ENCODE peak calls at places on chromosomes 12 and 14, in eight cellular contexts. Z is upper lobe of right lung; P is NCI-H1092 treated with DMSO at 0.1 percent for 48 hours; W is cardiac fibroblast; X is activated CD4-positive, CD25-positive, alpha-beta regulatory T cell; T is GM12878; J is omental fat pad; R is head of caudate nucleus. M is an unnamed sample.

GRCh38 chr12:27937768-27938167 is 34.8 kb downstream of the PTHLH start:
- DNase-seq in J (no peak), R (no peak), W (peak), Z (no peak), T (no peak), X (no peak), P (no peak), M (no peak)

GRCh38 chr12:51205350-51205749 is 12.5 kb downstream of the POU6F1 start:
- DNase-seq in R (no peak), T (no peak), J (no peak), W (no peak), X (no peak), Z (no peak), P (no peak), M (no peak)

GRCh38 chr12:67269632-67270578 is 747 bp downstream of the CAND1 start:
- DNase-seq in P (peak), W (peak), Z (peak), J (no peak), R (peak), X (peak), T (no peak), M (no peak)

GRCh38 chr12:12719496-12719895 is 2.3 kb downstream of the CDKN1B start:
- DNase-seq in J (no peak), P (peak), Z (no peak), R (no peak), W (no peak), X (no peak), T (peak), M (no peak)

GRCh38 chr12:132710062-132710421 is 600 bp upstream of the PGAM5 start:
- DNase-seq in J (no peak), R (no peak), Z (no peak), W (no peak), X (no peak), T (no peak), P (peak), M (no peak)

GRCh38 chr14:22502007-22502406 is 87.0 kb downstream of the DAD1 start:
- DNase-seq in X (no peak), Z (no peak), J (no peak), W (no peak), T (no peak), R (no peak), P (no peak), M (no peak)

GRCh38 chr14:101177301-101178055 is 274.0 kb upstream of the RTL1 start:
- DNase-seq in T (no peak), R (no peak), X (no peak), Z (peak), J (peak), P (no peak), W (no peak), M (no peak)

GRCh38 chr12:51115516-51115915 is 32.1 kb upstream of the CSRNP2 start:
- DNase-seq in X (no peak), W (no peak), Z (no peak), P (no peak), T (no peak), R (no peak), J (no peak), M (no peak)

GRCh38 chr12:101634724-101635123 is 40.0 kb downstream of the MYBPC1 start:
- DNase-seq in R (no peak), W (no peak), P (no peak), T (peak), J (no peak), X (no peak), Z (no peak), M (peak)

GRCh38 chr14:36028218-36028617 is 148.3 kb downstream of the PTCSC3 start:
- DNase-seq in R (no peak), W (no peak), T (no peak), J (no peak), Z (no peak), X (no peak), P (no peak), M (no peak)

GRCh38 chr12:14716848-14717444 is 20.5 kb upstream of the GUCY2C start:
- DNase-seq in R (no peak), W (peak), Z (no peak), J (no peak), X (peak), P (no peak), T (no peak), M (peak)

GRCh38 chr12:63323942-63324341 is 172.9 kb upstream of the AVPR1A start:
- DNase-seq in J (no peak), W (no peak), R (no peak), X (no peak), T (no peak), Z (no peak), P (no peak), M (no peak)

GRCh38 chr12:73599268-73599667 is 938.4 kb upstream of the ATXN7L3B start:
- DNase-seq in P (no peak), R (no peak), T (no peak), Z (no peak), J (no peak), W (no peak), X (no peak), M (no peak)

GRCh38 chr12:127078577-127079350 is 1188.2 kb upstream of the TMEM132C start:
- DNase-seq in T (no peak), X (no peak), R (no peak), W (no peak), P (no peak), Z (no peak), J (no peak), M (no peak)

GRCh38 chr14:36429692-36430091 is 90.3 kb downstream of the NKX2-1 start:
- DNase-seq in R (no peak), T (no peak), P (no peak), X (no peak), J (no peak), W (no peak), Z (no peak), M (no peak)

GRCh38 chr12:82873951-82874350 is 187.2 kb downstream of the TMTC2 start:
- DNase-seq in W (no peak), J (no peak), T (no peak), R (no peak), X (no peak), P (no peak), Z (no peak), M (no peak)

GRCh38 chr12:98275131-98275475 is 240.3 kb upstream of the TMPO start:
- DNase-seq in Z (no peak), J (no peak), X (no peak), T (no peak), P (no peak), W (no peak), R (no peak), M (no peak)

GRCh38 chr12:110320548-110320947 is 39.5 kb downstream of the ATP2A2 start:
- DNase-seq in W (no peak), X (no peak), P (no peak), J (no peak), Z (no peak), T (no peak), R (no peak), M (no peak)

GRCh38 chr12:6759741-6760140 is 6.4 kb upstream of the PTMS start:
- DNase-seq in R (no peak), Z (no peak), P (no peak), W (no peak), J (no peak), X (no peak), T (no peak), M (no peak)

GRCh38 chr12:2683283-2684025 is 111.3 kb upstream of the FKBP4 start:
- DNase-seq in J (no peak), W (no peak), X (no peak), P (no peak), T (no peak), Z (no peak), R (no peak), M (no peak)

GRCh38 chr12:128745772-128746689 is 77.7 kb downstream of the SLC15A4 start:
- DNase-seq in R (no peak), X (no peak), Z (no peak), J (no peak), T (no peak), P (peak), W (no peak), M (no peak)

GRCh38 chr14:86652512-86652911 is 1122.6 kb downstream of the FLRT2 start:
- DNase-seq in T (no peak), J (no peak), R (no peak), Z (no peak), X (no peak), P (no peak), W (no peak), M (no peak)

GRCh38 chr14:103516426-103517171 is 6.0 kb downstream of the CKB start:
- DNase-seq in W (no peak), Z (peak), J (no peak), P (no peak), T (no peak), R (no peak), X (no peak), M (no peak)

GRCh38 chr12:46492471-46493351 is 120.1 kb upstream of the SLC38A2 start:
- DNase-seq in X (no peak), R (no peak), T (no peak), P (no peak), J (no peak), W (peak), Z (no peak), M (no peak)

GRCh38 chr12:120234643-120235368 is 30.7 kb downstream of the PXN start:
- DNase-seq in Z (peak), R (peak), T (no peak), X (no peak), W (peak), J (peak), P (peak), M (no peak)

GRCh38 chr12:124404162-124404561 is 109.3 kb downstream of the RFLNA start:
- DNase-seq in Z (no peak), W (no peak), T (no peak), R (no peak), P (peak), J (no peak), X (no peak), M (no peak)

GRCh38 chr14:36981832-36982528 is 190.4 kb downstream of the SLC25A21 start:
- DNase-seq in X (no peak), Z (no peak), J (no peak), P (no peak), R (no peak), W (no peak), T (no peak), M (no peak)

GRCh38 chr12:73413974-73414373 is 1123.7 kb upstream of the ATXN7L3B start:
- DNase-seq in Z (no peak), W (no peak), R (no peak), J (no peak), X (no peak), P (no peak), T (no peak), M (no peak)

GRCh38 chr12:2287151-2287550 is 234.4 kb downstream of the CACNA1C start:
- DNase-seq in Z (peak), R (no peak), P (no peak), X (no peak), J (no peak), W (no peak), T (no peak), M (no peak)

GRCh38 chr12:2358986-2359658 is 306.3 kb downstream of the CACNA1C start:
- DNase-seq in X (no peak), P (no peak), Z (no peak), J (no peak), W (no peak), R (no peak), T (no peak), M (no peak)

GRCh38 chr14:91754819-91755218 is 22.9 kb upstream of the CATSPERB start:
- DNase-seq in X (no peak), T (no peak), R (no peak), Z (no peak), P (peak), W (no peak), J (no peak), M (no peak)

GRCh38 chr12:109767991-109768900 is 54.6 kb downstream of the FAM222A start:
- DNase-seq in J (peak), X (no peak), P (no peak), W (no peak), Z (peak), R (no peak), T (no peak), M (no peak)

GRCh38 chr12:103470664-103471063 is 25.1 kb downstream of the C12orf42 start:
- DNase-seq in X (no peak), Z (no peak), R (no peak), T (no peak), J (no peak), P (no peak), W (no peak), M (no peak)

GRCh38 chr14:62002636-62003035 is 240.4 kb downstream of the SNAPC1 start:
- DNase-seq in P (no peak), W (no peak), J (no peak), Z (no peak), R (no peak), T (no peak), X (no peak), M (no peak)

GRCh38 chr14:77961853-77962580 is 162.1 kb downstream of the ADCK1 start:
- DNase-seq in X (no peak), T (no peak), R (no peak), W (no peak), P (no peak), J (no peak), Z (no peak), M (no peak)

GRCh38 chr14:35695072-35695471 is 114.0 kb downstream of the RALGAPA1 start:
- DNase-seq in T (no peak), Z (no peak), R (no peak), J (no peak), X (no peak), W (no peak), P (no peak), M (no peak)

M was measured in GM12864.